ENCODE peak calls at places on chromosome 22, in eight cellular contexts. T, U, B, D, X, C, S and M are unnamed samples.

GRCh38 chr22:28909375-28909774 is 26.0 kb downstream of the ZNRF3 start:
- DNase-seq in B (no peak), S (peak), C (no peak), T (no peak), U (peak), X (no peak), D (no peak), M (peak)

GRCh38 chr22:42920101-42920820 is 63.2 kb upstream of the ARFGAP3 start:
- DNase-seq in B (no peak), C (no peak), T (no peak), X (no peak), S (peak), U (no peak), D (peak), M (no peak)

GRCh38 chr22:26837784-26838520 is 180.6 kb downstream of the MIAT start:
- DNase-seq in C (no peak), T (no peak), U (no peak), D (no peak), S (no peak), X (no peak), B (no peak), M (no peak)

GRCh38 chr22:25404923-25405853 is 159.3 kb upstream of the GRK3 start:
- DNase-seq in S (peak), U (peak), C (peak), X (peak), B (no peak), D (peak), T (peak), M (peak)

GRCh38 chr22:31141551-31141950 is 1.2 kb upstream of the PLA2G3 start:
- DNase-seq in D (no peak), S (no peak), B (no peak), T (no peak), U (no peak), X (no peak), C (no peak), M (no peak)

GRCh38 chr22:28560005-28560742 is 119.5 kb downstream of the TTC28 start:
- DNase-seq in X (no peak), B (no peak), D (no peak), C (no peak), T (no peak), S (peak), U (no peak), M (no peak)

GRCh38 chr22:38782402-38783094 is 11.4 kb downstream of the DNAL4 start:
- DNase-seq in U (no peak), S (peak), X (peak), T (no peak), D (no peak), B (no peak), C (no peak), M (no peak)

GRCh38 chr22:32055069-32055468 is 12.0 kb downstream of the SLC5A1 start:
- DNase-seq in U (no peak), T (no peak), S (no peak), B (no peak), X (no peak), C (no peak), D (no peak), M (no peak)

GRCh38 chr22:45239378-45240136 is 1.1 kb downstream of the KIAA0930 start:
- DNase-seq in T (no peak), S (no peak), D (peak), X (no peak), B (no peak), U (no peak), C (no peak), M (no peak)

GRCh38 chr22:45975266-45976161 is 1.4 kb downstream of the WNT7B start:
- DNase-seq in U (no peak), D (no peak), S (no peak), C (peak), T (no peak), X (peak), B (no peak), M (no peak)

GRCh38 chr22:29073618-29074275 is 912 bp downstream of the KREMEN1 start:
- DNase-seq in T (peak), D (peak), U (peak), X (peak), S (peak), B (no peak), C (peak), M (peak)

GRCh38 chr22:44245867-44246266 is 65.1 kb downstream of the PARVG start:
- DNase-seq in T (no peak), U (no peak), S (no peak), D (no peak), B (peak), C (peak), X (no peak), M (no peak)

GRCh38 chr22:42436402-42436801 is 4.2 kb upstream of the NFAM1 start:
- DNase-seq in T (no peak), C (no peak), X (no peak), B (no peak), S (no peak), D (no peak), U (no peak), M (no peak)

GRCh38 chr22:24156146-24156914 is 25.0 kb upstream of the SUSD2 start:
- DNase-seq in T (no peak), S (peak), U (peak), X (peak), D (peak), C (no peak), B (no peak), M (peak)

GRCh38 chr22:41923595-41924276 is 2.9 kb downstream of the TNFRSF13C start:
- DNase-seq in D (no peak), C (no peak), T (no peak), S (no peak), B (no peak), U (no peak), X (no peak), M (no peak)

GRCh38 chr22:42682113-42682851 is 33.1 kb upstream of the CYB5R3 start:
- DNase-seq in S (no peak), U (no peak), B (no peak), C (no peak), D (no peak), X (no peak), T (no peak), M (no peak)

GRCh38 chr22:33652596-33652995 is 267.7 kb downstream of the LARGE1 start:
- DNase-seq in T (no peak), B (no peak), D (no peak), U (no peak), C (no peak), X (no peak), S (peak), M (no peak)

GRCh38 chr22:40094449-40094848 is 83.3 kb upstream of the TNRC6B start:
- DNase-seq in S (no peak), D (no peak), T (no peak), B (no peak), C (no peak), U (no peak), X (no peak), M (no peak)

GRCh38 chr22:20580179-20580578 is 72.8 kb downstream of the MED15 start:
- DNase-seq in B (no peak), C (no peak), X (no peak), S (no peak), D (no peak), T (no peak), U (no peak), M (no peak)